ENCODE peak calls at places on chromosome 14, in ten cellular contexts. H is H54, P is HEK293T, X is AG04450, M is T47D, F is neural progenitor cell, J is dorsolateral prefrontal cortex, O is LoVo, U is RKO, W is uterus. Q is an unnamed sample.

GRCh38 chr14:70567791-70568190 is 32.7 kb downstream of the MED6 start:
- DNase-seq in H (no peak), P (peak), X (peak), M (peak), F (peak), J (no peak), O (peak), U (peak), W (no peak), Q (no peak)

GRCh38 chr14:96029089-96029650 is 10.0 kb upstream of the C14orf132 start:
- DNase-seq in H (no peak), P (no peak), X (no peak), M (no peak), F (no peak), J (no peak), O (no peak), U (no peak), W (no peak), Q (no peak)

GRCh38 chr14:31568671-31569070 is 7.5 kb downstream of the NUBPL start:
- DNase-seq in H (no peak), P (no peak), X (no peak), M (no peak), F (no peak), J (no peak), O (no peak), U (no peak), W (no peak), Q (no peak)

GRCh38 chr14:100393906-100394732 is 71.0 kb downstream of the SLC25A47 start:
- DNase-seq in H (no peak), P (no peak), X (no peak), M (no peak), F (no peak), J (no peak), O (no peak), U (no peak), W (no peak), Q (no peak)

GRCh38 chr14:50607181-50607580 is 47.2 kb downstream of the ATL1 start:
- DNase-seq in H (no peak), P (no peak), X (no peak), M (no peak), F (no peak), J (no peak), O (no peak), U (no peak), W (no peak), Q (no peak)

GRCh38 chr14:59918824-59919581 is 941 bp upstream of the LRRC9 start:
- DNase-seq in H (peak), P (peak), X (no peak), M (peak), F (peak), J (no peak), O (peak), U (peak), W (no peak), Q (peak)

GRCh38 chr14:50272498-50272897 is 39.5 kb downstream of the L2HGDH start:
- DNase-seq in H (no peak), P (no peak), X (no peak), M (no peak), F (no peak), J (no peak), O (no peak), U (no peak), W (no peak), Q (no peak)

GRCh38 chr14:24094839-24095195 is 706 bp downstream of the PCK2 start:
- DNase-seq in H (no peak), P (no peak), X (no peak), M (no peak), F (peak), J (no peak), O (no peak), U (peak), W (no peak), Q (no peak)

GRCh38 chr14:61561657-61562276 is 133.5 kb upstream of the HIF1A start:
- DNase-seq in H (no peak), P (no peak), X (peak), M (peak), F (no peak), J (no peak), O (peak), U (peak), W (peak), Q (no peak)

GRCh38 chr14:101508196-101508947 is 52.9 kb upstream of the DIO3 start:
- DNase-seq in H (no peak), P (no peak), X (no peak), M (no peak), F (no peak), J (peak), O (no peak), U (no peak), W (peak), Q (no peak)

GRCh38 chr14:27056586-27056985 is 458.8 kb upstream of the NOVA1 start:
- DNase-seq in H (no peak), P (no peak), X (no peak), M (no peak), F (no peak), J (no peak), O (no peak), U (no peak), W (no peak), Q (peak)

GRCh38 chr14:95240859-95241813 is 78.6 kb downstream of the CLMN start:
- DNase-seq in H (no peak), P (no peak), X (no peak), M (peak), F (no peak), J (no peak), O (no peak), U (no peak), W (no peak), Q (no peak)

GRCh38 chr14:24331731-24332093 is 3.2 kb downstream of the ADCY4 start:
- DNase-seq in H (no peak), P (no peak), X (no peak), M (no peak), F (no peak), J (no peak), O (no peak), U (no peak), W (no peak), Q (no peak)

Q was measured in DMS79.